ENCODE peak calls at places on chromosomes 5 and 9, in ten cellular contexts. One of them, this sample, is unnamed.

GRCh38 chr5:7000316-7000715 is 287.1 kb downstream of the TENT4A start:
- DNase-seq in astrocyte: no peak
- DNase-seq in IMR-90: no peak
- DNase-seq in lower lobe of right lung: no peak
- DNase-seq in epithelial cell of esophagus: peak; percentile 16
- DNase-seq in transverse colon: no peak
- DNase-seq in WTC11: no peak
- DNase-seq in nephron progenitor cell: no peak
- DNase-seq in HFFc6: no peak
- DNase-seq in suprapubic skin: no peak
- DNase-seq in this sample: no peak

GRCh38 chr5:113190347-113190746 is 213.7 kb downstream of the DCP2 start:
- DNase-seq in astrocyte: peak; percentile 30
- DNase-seq in IMR-90: peak; percentile 40
- DNase-seq in lower lobe of right lung: no peak
- DNase-seq in epithelial cell of esophagus: peak; percentile 46
- DNase-seq in transverse colon: no peak
- DNase-seq in WTC11: no peak
- DNase-seq in nephron progenitor cell: no peak
- DNase-seq in HFFc6: no peak
- DNase-seq in suprapubic skin: no peak
- DNase-seq in this sample: no peak

GRCh38 chr9:35072461-35073275 is at the start of gene VCP:
- DNase-seq in astrocyte: peak; percentile 98
- DNase-seq in IMR-90: peak; percentile 99
- DNase-seq in lower lobe of right lung: peak; percentile 98
- DNase-seq in epithelial cell of esophagus: peak; percentile 99
- DNase-seq in transverse colon: peak; percentile 98
- DNase-seq in WTC11: peak; percentile 99
- DNase-seq in nephron progenitor cell: peak; percentile 96
- DNase-seq in HFFc6: peak; percentile 99
- DNase-seq in suprapubic skin: peak; percentile 100
- DNase-seq in this sample: peak; percentile 99

GRCh38 chr9:76302543-76302942 is 91.7 kb downstream of the RFK start:
- DNase-seq in astrocyte: no peak
- DNase-seq in IMR-90: no peak
- DNase-seq in lower lobe of right lung: no peak
- DNase-seq in epithelial cell of esophagus: no peak
- DNase-seq in transverse colon: no peak
- DNase-seq in WTC11: no peak
- DNase-seq in nephron progenitor cell: no peak
- DNase-seq in HFFc6: no peak
- DNase-seq in suprapubic skin: no peak
- DNase-seq in this sample: no peak

GRCh38 chr9:126514037-126514821 is 99.5 kb upstream of the LMX1B start:
- DNase-seq in astrocyte: no peak
- DNase-seq in IMR-90: peak; percentile 15
- DNase-seq in lower lobe of right lung: peak; percentile 79
- DNase-seq in epithelial cell of esophagus: peak; percentile 46
- DNase-seq in transverse colon: peak; percentile 59
- DNase-seq in WTC11: peak; percentile 86
- DNase-seq in nephron progenitor cell: peak; percentile 93
- DNase-seq in HFFc6: peak; percentile 22
- DNase-seq in suprapubic skin: no peak
- DNase-seq in this sample: peak; percentile 30

GRCh38 chr5:167982-168660 is 23.2 kb upstream of the LRRC14B start:
- DNase-seq in astrocyte: peak; percentile 98
- DNase-seq in IMR-90: peak; percentile 99
- DNase-seq in lower lobe of right lung: no peak
- DNase-seq in epithelial cell of esophagus: peak; percentile 15
- DNase-seq in transverse colon: no peak
- DNase-seq in WTC11: peak; percentile 6
- DNase-seq in nephron progenitor cell: no peak
- DNase-seq in HFFc6: peak; percentile 97
- DNase-seq in suprapubic skin: peak; percentile 70
- DNase-seq in this sample: peak; percentile 20

GRCh38 chr5:34626036-34626435 is 30.1 kb upstream of the RAI14 start:
- DNase-seq in astrocyte: peak; percentile 86
- DNase-seq in IMR-90: peak; percentile 93
- DNase-seq in lower lobe of right lung: no peak
- DNase-seq in epithelial cell of esophagus: peak; percentile 86
- DNase-seq in transverse colon: no peak
- DNase-seq in WTC11: no peak
- DNase-seq in nephron progenitor cell: no peak
- DNase-seq in HFFc6: peak; percentile 80
- DNase-seq in suprapubic skin: no peak
- DNase-seq in this sample: peak; percentile 76

GRCh38 chr5:132495063-132495671 is 4.6 kb upstream of the IRF1 start:
- DNase-seq in astrocyte: no peak
- DNase-seq in IMR-90: no peak
- DNase-seq in lower lobe of right lung: no peak
- DNase-seq in epithelial cell of esophagus: no peak
- DNase-seq in transverse colon: peak; percentile 8
- DNase-seq in WTC11: no peak
- DNase-seq in nephron progenitor cell: no peak
- DNase-seq in HFFc6: no peak
- DNase-seq in suprapubic skin: no peak
- DNase-seq in this sample: no peak

GRCh38 chr9:22117511-22118388 is 108.6 kb upstream of the CDKN2B start:
- DNase-seq in astrocyte: peak; percentile 84
- DNase-seq in IMR-90: peak; percentile 83
- DNase-seq in lower lobe of right lung: peak; percentile 51
- DNase-seq in epithelial cell of esophagus: peak; percentile 90
- DNase-seq in transverse colon: peak; percentile 64
- DNase-seq in WTC11: peak; percentile 32
- DNase-seq in nephron progenitor cell: peak; percentile 10
- DNase-seq in HFFc6: no peak
- DNase-seq in suprapubic skin: no peak
- DNase-seq in this sample: peak; percentile 73

GRCh38 chr9:22120595-22120994 is 111.5 kb upstream of the CDKN2B start:
- DNase-seq in astrocyte: no peak
- DNase-seq in IMR-90: no peak
- DNase-seq in lower lobe of right lung: no peak
- DNase-seq in epithelial cell of esophagus: no peak
- DNase-seq in transverse colon: no peak
- DNase-seq in WTC11: no peak
- DNase-seq in nephron progenitor cell: no peak
- DNase-seq in HFFc6: no peak
- DNase-seq in suprapubic skin: no peak
- DNase-seq in this sample: no peak

GRCh38 chr9:22116751-22117150 is 107.6 kb upstream of the CDKN2B start:
- DNase-seq in astrocyte: no peak
- DNase-seq in IMR-90: no peak
- DNase-seq in lower lobe of right lung: no peak
- DNase-seq in epithelial cell of esophagus: no peak
- DNase-seq in transverse colon: no peak
- DNase-seq in WTC11: no peak
- DNase-seq in nephron progenitor cell: no peak
- DNase-seq in HFFc6: no peak
- DNase-seq in suprapubic skin: no peak
- DNase-seq in this sample: no peak

GRCh38 chr9:22118810-22119479 is 109.8 kb upstream of the CDKN2B start:
- DNase-seq in astrocyte: no peak
- DNase-seq in IMR-90: no peak
- DNase-seq in lower lobe of right lung: no peak
- DNase-seq in epithelial cell of esophagus: peak; percentile 51
- DNase-seq in transverse colon: no peak
- DNase-seq in WTC11: no peak
- DNase-seq in nephron progenitor cell: no peak
- DNase-seq in HFFc6: no peak
- DNase-seq in suprapubic skin: no peak
- DNase-seq in this sample: no peak

DNA sequence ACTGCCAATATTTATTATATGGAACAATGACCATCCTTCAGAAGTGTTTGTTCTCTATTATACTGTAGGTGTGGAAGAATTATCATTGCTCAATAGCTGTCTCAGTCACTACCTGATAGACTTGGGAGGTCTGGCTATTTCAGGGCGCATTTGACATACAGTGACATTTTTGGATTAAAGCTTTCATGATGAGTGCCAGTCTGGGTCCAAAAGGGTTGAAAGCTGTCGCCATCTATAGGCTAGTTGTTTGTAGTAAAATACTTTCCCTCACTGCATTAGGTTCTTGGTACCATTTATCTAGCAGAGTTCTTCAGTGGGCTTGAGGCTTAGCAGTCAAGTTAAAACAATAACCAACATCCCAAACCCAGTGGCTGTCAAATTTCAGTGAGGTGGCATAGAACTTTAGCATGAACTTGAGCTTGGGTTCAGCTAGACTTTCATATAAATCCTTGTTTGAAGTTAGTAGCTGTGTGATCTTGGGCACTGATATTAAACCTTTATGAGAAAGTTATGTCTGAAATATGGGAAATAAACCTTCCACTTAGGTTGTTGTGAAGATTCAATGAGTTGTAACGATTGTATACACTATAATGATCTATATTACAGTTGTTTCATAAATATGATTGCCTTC is 110.5 kb upstream of the CDKN2B start:
- DNase-seq in astrocyte: no peak
- DNase-seq in IMR-90: peak; percentile 50
- DNase-seq in lower lobe of right lung: no peak
- DNase-seq in epithelial cell of esophagus: peak; percentile 78
- DNase-seq in transverse colon: no peak
- DNase-seq in WTC11: no peak
- DNase-seq in nephron progenitor cell: no peak
- DNase-seq in HFFc6: no peak
- DNase-seq in suprapubic skin: no peak
- DNase-seq in this sample: peak; percentile 59
- TF ChIP-seq CTCF in astrocyte: peak; percentile 51
- TF ChIP-seq CTCF in IMR-90: peak; percentile 64
- TF ChIP-seq CTCF in lower lobe of right lung: peak; percentile 49
- TF ChIP-seq CTCF in epithelial cell of esophagus: peak; percentile 74
- TF ChIP-seq CTCF in transverse colon: peak; percentile 36
- TF ChIP-seq CTCF in WTC11: no peak
- TF ChIP-seq CTCF in nephron progenitor cell: no peak
- TF ChIP-seq CTCF in HFFc6: peak; percentile 77
- TF ChIP-seq CTCF in suprapubic skin: no peak
- TF ChIP-seq CTCF in this sample: peak; percentile 65

GRCh38 chr5:148437249-148437648 is 53.5 kb downstream of the FBXO38 start:
- DNase-seq in astrocyte: no peak
- DNase-seq in IMR-90: peak; percentile 3
- DNase-seq in lower lobe of right lung: no peak
- DNase-seq in epithelial cell of esophagus: no peak
- DNase-seq in transverse colon: no peak
- DNase-seq in WTC11: no peak
- DNase-seq in nephron progenitor cell: no peak
- DNase-seq in HFFc6: no peak
- DNase-seq in suprapubic skin: no peak
- DNase-seq in this sample: no peak

GRCh38 chr5:148438911-148439310 is 55.2 kb downstream of the FBXO38 start:
- DNase-seq in astrocyte: no peak
- DNase-seq in IMR-90: no peak
- DNase-seq in lower lobe of right lung: no peak
- DNase-seq in epithelial cell of esophagus: no peak
- DNase-seq in transverse colon: no peak
- DNase-seq in WTC11: no peak
- DNase-seq in nephron progenitor cell: no peak
- DNase-seq in HFFc6: no peak
- DNase-seq in suprapubic skin: no peak
- DNase-seq in this sample: no peak

GRCh38 chr5:148433826-148434225 is 50.1 kb downstream of the FBXO38 start:
- DNase-seq in astrocyte: no peak
- DNase-seq in IMR-90: no peak
- DNase-seq in lower lobe of right lung: no peak
- DNase-seq in epithelial cell of esophagus: no peak
- DNase-seq in transverse colon: no peak
- DNase-seq in WTC11: no peak
- DNase-seq in nephron progenitor cell: no peak
- DNase-seq in HFFc6: no peak
- DNase-seq in suprapubic skin: no peak
- DNase-seq in this sample: no peak

DNA sequence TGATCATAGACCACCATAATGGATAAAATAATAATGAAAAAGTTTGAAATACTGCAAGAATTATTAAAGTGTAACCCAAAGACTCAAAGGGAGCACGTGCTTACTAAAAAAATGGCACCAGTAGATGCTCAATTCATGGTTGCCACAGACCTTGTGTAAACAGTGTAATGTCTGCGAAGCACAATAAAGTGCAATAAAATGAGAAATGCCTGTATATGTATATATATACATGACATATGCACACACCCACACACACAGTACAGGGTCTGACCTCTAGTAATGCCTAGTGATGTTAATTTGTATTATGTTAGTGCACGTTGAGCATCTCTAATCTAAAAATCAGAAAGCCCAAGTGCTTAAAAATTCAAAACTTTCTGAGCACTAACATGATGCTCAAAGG is 52.3 kb downstream of the FBXO38 start:
- DNase-seq in astrocyte: no peak
- DNase-seq in IMR-90: no peak
- DNase-seq in lower lobe of right lung: no peak
- DNase-seq in epithelial cell of esophagus: no peak
- DNase-seq in transverse colon: no peak
- DNase-seq in WTC11: no peak
- DNase-seq in nephron progenitor cell: no peak
- DNase-seq in HFFc6: no peak
- DNase-seq in suprapubic skin: no peak
- DNase-seq in this sample: no peak
- TF ChIP-seq CTCF in astrocyte: no peak
- TF ChIP-seq CTCF in IMR-90: no peak
- TF ChIP-seq CTCF in lower lobe of right lung: no peak
- TF ChIP-seq CTCF in epithelial cell of esophagus: no peak
- TF ChIP-seq CTCF in transverse colon: no peak
- TF ChIP-seq CTCF in WTC11: no peak
- TF ChIP-seq CTCF in nephron progenitor cell: no peak
- TF ChIP-seq CTCF in HFFc6: no peak
- TF ChIP-seq CTCF in suprapubic skin: no peak
- TF ChIP-seq CTCF in this sample: no peak

GRCh38 chr9:91775708-91776028 is 174.4 kb downstream of the ROR2 start:
- DNase-seq in astrocyte: no peak
- DNase-seq in IMR-90: no peak
- DNase-seq in lower lobe of right lung: no peak
- DNase-seq in epithelial cell of esophagus: no peak
- DNase-seq in transverse colon: no peak
- DNase-seq in WTC11: no peak
- DNase-seq in nephron progenitor cell: no peak
- DNase-seq in HFFc6: no peak
- DNase-seq in suprapubic skin: no peak
- DNase-seq in this sample: no peak
- TF ChIP-seq CTCF in astrocyte: no peak
- TF ChIP-seq CTCF in IMR-90: no peak
- TF ChIP-seq CTCF in lower lobe of right lung: no peak
- TF ChIP-seq CTCF in epithelial cell of esophagus: no peak
- TF ChIP-seq CTCF in transverse colon: no peak
- TF ChIP-seq CTCF in WTC11: no peak
- TF ChIP-seq CTCF in nephron progenitor cell: no peak
- TF ChIP-seq CTCF in HFFc6: peak; percentile 69
- TF ChIP-seq CTCF in suprapubic skin: no peak
- TF ChIP-seq CTCF in this sample: no peak

DNA sequence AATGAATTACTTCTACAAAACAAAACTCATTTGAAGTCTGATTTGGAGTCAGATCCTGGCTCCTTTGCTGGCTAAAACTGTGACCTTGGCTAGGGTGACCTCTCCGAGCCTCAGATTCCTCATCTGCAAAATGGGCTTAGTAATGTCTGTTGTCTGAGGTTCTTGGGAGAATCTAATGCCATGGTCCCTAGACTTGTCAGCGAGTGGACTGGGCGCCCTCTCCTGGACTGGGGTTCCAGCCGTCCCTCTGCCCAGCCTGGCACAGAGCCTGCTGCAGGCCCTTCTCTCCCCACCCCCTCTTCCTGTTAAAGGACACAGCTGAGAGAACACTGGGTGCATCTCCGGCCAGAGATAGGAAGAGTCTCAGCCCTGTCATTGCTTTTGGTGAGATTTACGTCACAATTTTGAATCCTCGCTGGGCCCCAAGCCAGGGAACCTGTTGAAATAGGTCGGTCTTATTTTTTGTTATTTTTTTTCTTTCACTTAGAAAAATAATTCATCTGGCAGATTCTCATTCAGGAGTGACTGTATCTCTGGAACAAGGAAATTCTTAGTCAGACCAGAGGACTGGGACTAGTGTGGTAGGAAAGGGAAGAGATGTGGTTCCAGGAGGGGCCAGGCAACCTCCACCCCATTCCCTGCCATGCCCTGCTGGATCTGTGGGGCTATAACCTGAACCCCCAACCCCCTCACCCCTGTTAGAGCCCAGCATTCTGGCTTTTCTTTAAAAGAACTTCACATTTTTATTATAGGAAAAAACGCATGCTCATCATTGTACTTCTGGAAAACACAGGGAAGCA is 48.2 kb upstream of the RPL26L1 start:
- DNase-seq in astrocyte: peak; percentile 66
- DNase-seq in IMR-90: peak; percentile 96
- DNase-seq in lower lobe of right lung: peak; percentile 83
- DNase-seq in epithelial cell of esophagus: no peak
- DNase-seq in transverse colon: peak; percentile 67
- DNase-seq in WTC11: peak; percentile 31
- DNase-seq in nephron progenitor cell: no peak
- DNase-seq in HFFc6: peak; percentile 85
- DNase-seq in suprapubic skin: peak; percentile 88
- DNase-seq in this sample: peak; percentile 36
- TF ChIP-seq CTCF in astrocyte: no peak
- TF ChIP-seq CTCF in IMR-90: peak; percentile 53
- TF ChIP-seq CTCF in lower lobe of right lung: peak; percentile 55
- TF ChIP-seq CTCF in epithelial cell of esophagus: peak; percentile 18
- TF ChIP-seq CTCF in transverse colon: peak; percentile 19
- TF ChIP-seq CTCF in WTC11: no peak
- TF ChIP-seq CTCF in nephron progenitor cell: no peak
- TF ChIP-seq CTCF in HFFc6: peak; percentile 64
- TF ChIP-seq CTCF in suprapubic skin: no peak
- TF ChIP-seq CTCF in this sample: peak; percentile 40

This sample was measured in mammary epithelial cell.